ENCODE peak calls at places on chromosome 3, in four cellular contexts. One of them, this sample, is unnamed.

GRCh38 chr3:103437850-103438249 is 1003.0 kb downstream of the ZPLD1 start:
- DNase-seq in GM12878: no peak
- DNase-seq in HepG2: peak
- DNase-seq in K562: no peak
- DNase-seq in this sample: no peak

GRCh38 chr3:128965280-128965679 is 28.6 kb downstream of the CFAP92 start:
- DNase-seq in HepG2: no peak
- DNase-seq in K562: no peak
- DNase-seq in GM12878: no peak
- DNase-seq in this sample: no peak

GRCh38 chr3:114879059-114880031 is 267.7 kb downstream of the ZBTB20 start:
- DNase-seq in HepG2: no peak
- DNase-seq in GM12878: peak
- DNase-seq in K562: no peak
- DNase-seq in this sample: no peak

GRCh38 chr3:152865675-152866074 is 30.7 kb downstream of the P2RY1 start:
- DNase-seq in K562: no peak
- DNase-seq in GM12878: no peak
- DNase-seq in HepG2: no peak
- DNase-seq in this sample: no peak

GRCh38 chr3:73624363-73625123 is at the start of gene PDZRN3:
- DNase-seq in K562: no peak
- DNase-seq in HepG2: no peak
- DNase-seq in GM12878: no peak
- DNase-seq in this sample: peak

GRCh38 chr3:125140817-125141595 is 71.5 kb downstream of the SLC12A8 start:
- DNase-seq in K562: no peak
- DNase-seq in GM12878: no peak
- DNase-seq in HepG2: no peak
- DNase-seq in this sample: no peak

GRCh38 chr3:185959609-185960517 is 22.0 kb upstream of the TRA2B start:
- DNase-seq in GM12878: no peak
- DNase-seq in HepG2: peak
- DNase-seq in K562: peak
- DNase-seq in this sample: no peak

GRCh38 chr3:160450846-160451245 is 1.3 kb upstream of the TRIM59 start:
- DNase-seq in HepG2: no peak
- DNase-seq in K562: no peak
- DNase-seq in GM12878: no peak
- DNase-seq in this sample: no peak

GRCh38 chr3:99638244-99638948 is at the start of gene COL8A1:
- DNase-seq in K562: no peak
- DNase-seq in HepG2: no peak
- DNase-seq in GM12878: no peak
- DNase-seq in this sample: peak

DNA sequence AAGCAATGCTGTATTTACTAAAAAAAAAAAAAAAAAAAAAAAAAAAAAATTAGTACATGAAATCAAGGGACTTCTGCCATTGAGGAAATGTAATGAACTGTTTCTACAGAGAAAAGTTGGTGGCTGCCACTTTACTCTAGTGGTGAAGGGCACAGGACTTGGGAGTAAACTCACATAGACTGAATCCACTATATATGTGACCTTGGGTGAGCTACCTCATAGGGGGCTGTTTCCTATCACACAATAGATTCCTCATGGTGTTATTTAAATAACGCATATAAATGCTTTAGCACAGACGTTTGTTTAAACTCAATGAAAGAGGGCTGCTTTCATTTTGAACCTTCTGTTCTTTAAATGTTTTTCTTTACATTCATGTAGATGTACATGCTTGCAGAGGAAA is 25.8 kb downstream of the TERC start:
- DNase-seq in HepG2: no peak
- DNase-seq in GM12878: no peak
- DNase-seq in K562: no peak
- DNase-seq in this sample: no peak
- TF ChIP-seq TCF7 in HepG2: no peak
- TF ChIP-seq TCF7 in GM12878: no peak
- TF ChIP-seq TCF7 in K562: no peak
- TF ChIP-seq TCF7 in this sample: no peak

GRCh38 chr3:184761120-184761841 is 49.4 kb upstream of the MAGEF1 start:
- DNase-seq in HepG2: no peak
- DNase-seq in GM12878: no peak
- DNase-seq in K562: no peak
- DNase-seq in this sample: no peak

GRCh38 chr3:184759666-184760200 is 47.9 kb upstream of the MAGEF1 start:
- DNase-seq in HepG2: no peak
- DNase-seq in K562: no peak
- DNase-seq in GM12878: no peak
- DNase-seq in this sample: no peak

GRCh38 chr3:184758056-184758455 is 46.2 kb upstream of the MAGEF1 start:
- DNase-seq in K562: no peak
- DNase-seq in GM12878: no peak
- DNase-seq in HepG2: no peak
- DNase-seq in this sample: no peak

GRCh38 chr3:184761976-184762375 is 50.0 kb upstream of the VPS8 start:
- DNase-seq in K562: no peak
- DNase-seq in GM12878: no peak
- DNase-seq in HepG2: no peak
- DNase-seq in this sample: no peak

DNA sequence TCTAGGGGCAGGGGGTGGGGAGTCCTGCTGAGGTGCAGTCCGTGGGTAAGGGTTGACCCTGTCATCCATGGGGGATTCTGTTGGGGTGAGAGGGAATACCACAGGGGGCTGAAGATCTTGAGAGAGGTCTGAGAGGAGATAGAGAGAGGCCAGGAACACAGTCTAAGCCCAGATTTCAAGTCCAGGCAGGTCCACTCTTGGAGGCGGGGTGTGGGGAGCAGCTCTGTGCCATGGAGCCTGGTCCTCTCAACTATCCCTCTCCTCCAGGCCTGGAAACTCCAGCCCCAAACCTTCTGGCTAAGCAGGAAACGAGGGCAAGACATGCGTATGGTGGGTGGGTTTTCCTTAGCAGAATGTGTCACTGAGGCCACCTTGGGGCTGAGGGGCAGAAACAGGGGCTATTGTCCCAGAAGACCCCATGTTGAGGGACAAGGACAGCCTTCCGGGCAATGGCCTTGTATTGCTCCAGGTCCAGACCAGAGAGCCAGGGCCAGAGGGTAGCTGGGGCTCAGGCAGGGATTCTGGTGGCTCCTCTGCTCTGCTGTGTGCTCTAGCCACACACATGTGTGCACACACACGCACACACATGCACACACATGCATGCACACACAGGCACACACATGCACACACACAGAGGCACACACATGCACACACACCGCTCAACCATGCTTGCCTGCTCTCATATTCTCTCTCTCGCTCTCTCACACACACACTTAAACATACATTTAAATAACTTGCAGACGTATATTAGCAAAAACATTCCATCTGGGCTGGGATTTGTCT is 48.7 kb upstream of the MAGEF1 start:
- DNase-seq in K562: no peak
- DNase-seq in HepG2: no peak
- DNase-seq in GM12878: no peak
- DNase-seq in this sample: no peak
- TF ChIP-seq TCF7 in K562: no peak
- TF ChIP-seq TCF7 in HepG2: no peak
- TF ChIP-seq TCF7 in GM12878: no peak
- TF ChIP-seq TCF7 in this sample: no peak

DNA sequence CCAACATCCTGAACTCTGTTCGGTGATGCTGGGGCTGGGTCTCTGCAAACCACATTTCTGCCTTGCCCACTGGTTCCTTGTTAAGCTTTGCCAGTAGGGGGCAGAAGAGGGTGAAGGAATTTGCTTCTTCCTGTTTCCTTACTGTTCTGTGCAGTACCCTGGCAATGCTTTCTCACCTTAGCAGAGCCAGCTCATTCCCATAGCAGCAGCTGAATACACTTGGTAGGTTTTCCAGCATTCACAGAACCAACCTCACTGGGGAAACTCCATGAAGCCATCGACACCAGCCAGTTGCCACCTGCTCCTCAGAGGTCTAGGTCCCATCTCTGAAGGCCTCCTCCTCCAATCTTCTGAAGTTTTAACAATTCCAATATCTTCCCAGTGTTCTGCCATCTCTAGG is 308.4 kb downstream of the PDCD6IP start:
- DNase-seq in K562: peak
- DNase-seq in GM12878: peak
- DNase-seq in HepG2: no peak
- DNase-seq in this sample: peak
- TF ChIP-seq TCF7 in K562: no peak
- TF ChIP-seq TCF7 in GM12878: no peak
- TF ChIP-seq TCF7 in HepG2: no peak
- TF ChIP-seq TCF7 in this sample: no peak

GRCh38 chr3:11832964-11833621 is 13.6 kb downstream of the TAMM41 start:
- DNase-seq in HepG2: peak
- DNase-seq in GM12878: no peak
- DNase-seq in K562: no peak
- DNase-seq in this sample: no peak
- TF ChIP-seq TCF7 in HepG2: no peak
- TF ChIP-seq TCF7 in GM12878: no peak
- TF ChIP-seq TCF7 in K562: no peak
- TF ChIP-seq TCF7 in this sample: no peak

GRCh38 chr3:50296721-50297383 is 2.4 kb downstream of the HYAL3 start:
- DNase-seq in HepG2: no peak
- DNase-seq in GM12878: no peak
- DNase-seq in K562: no peak
- DNase-seq in this sample: no peak
- TF ChIP-seq TCF7 in HepG2: no peak
- TF ChIP-seq TCF7 in GM12878: no peak
- TF ChIP-seq TCF7 in K562: no peak
- TF ChIP-seq TCF7 in this sample: no peak

GRCh38 chr3:105996781-105997180 is 128.0 kb upstream of the CBLB start:
- DNase-seq in HepG2: no peak
- DNase-seq in K562: no peak
- DNase-seq in GM12878: no peak
- DNase-seq in this sample: no peak
- TF ChIP-seq TCF7 in HepG2: no peak
- TF ChIP-seq TCF7 in K562: no peak
- TF ChIP-seq TCF7 in GM12878: no peak
- TF ChIP-seq TCF7 in this sample: no peak

This sample was measured in WTC11.